ENCODE peak calls at places on chromosomes 3 and 15, in six cellular contexts. One of them, this sample, is unnamed.

GRCh38 chr15:70099966-70100494 is 2.3 kb upstream of the TLE3 start:
- DNase-seq in ureter: no peak
- DNase-seq in stromal cell of bone marrow: no peak
- DNase-seq in fibroblast of mammary gland: no peak
- DNase-seq in COLO829: no peak
- DNase-seq in cardiac muscle cell: peak; percentile 54
- DNase-seq in this sample: peak; percentile 48

GRCh38 chr3:183912895-183913579 is 28.4 kb upstream of the PARL start:
- DNase-seq in ureter: no peak
- DNase-seq in stromal cell of bone marrow: no peak
- DNase-seq in fibroblast of mammary gland: no peak
- DNase-seq in COLO829: no peak
- DNase-seq in cardiac muscle cell: no peak
- DNase-seq in this sample: no peak

GRCh38 chr3:134350266-134350665 is 24.0 kb downstream of the AMOTL2 start:
- DNase-seq in ureter: no peak
- DNase-seq in stromal cell of bone marrow: no peak
- DNase-seq in fibroblast of mammary gland: no peak
- DNase-seq in COLO829: no peak
- DNase-seq in cardiac muscle cell: no peak
- DNase-seq in this sample: no peak

GRCh38 chr3:133467780-133468179 is 67.9 kb downstream of the BFSP2 start:
- DNase-seq in ureter: no peak
- DNase-seq in stromal cell of bone marrow: no peak
- DNase-seq in fibroblast of mammary gland: no peak
- DNase-seq in COLO829: no peak
- DNase-seq in cardiac muscle cell: no peak
- DNase-seq in this sample: no peak

GRCh38 chr3:117278424-117279190 is 569.0 kb downstream of the TUSC7 start:
- DNase-seq in ureter: no peak
- DNase-seq in stromal cell of bone marrow: peak; percentile 7
- DNase-seq in fibroblast of mammary gland: peak; percentile 39
- DNase-seq in COLO829: peak; percentile 87
- DNase-seq in cardiac muscle cell: no peak
- DNase-seq in this sample: peak; percentile 5

GRCh38 chr3:66478923-66479322 is 21.9 kb downstream of the LRIG1 start:
- DNase-seq in ureter: no peak
- DNase-seq in stromal cell of bone marrow: no peak
- DNase-seq in fibroblast of mammary gland: no peak
- DNase-seq in COLO829: no peak
- DNase-seq in cardiac muscle cell: no peak
- DNase-seq in this sample: no peak

GRCh38 chr3:14124615-14125192 is at the start of the genes CHCHD4 and TMEM43:
- DNase-seq in ureter: peak; percentile 99
- DNase-seq in stromal cell of bone marrow: peak; percentile 98
- DNase-seq in fibroblast of mammary gland: peak; percentile 98
- DNase-seq in COLO829: peak; percentile 99
- DNase-seq in cardiac muscle cell: peak; percentile 98
- DNase-seq in this sample: peak; percentile 100

GRCh38 chr3:81216192-81216591 is 545.3 kb downstream of the GBE1 start:
- DNase-seq in ureter: no peak
- DNase-seq in stromal cell of bone marrow: peak; percentile 68
- DNase-seq in fibroblast of mammary gland: peak; percentile 69
- DNase-seq in COLO829: no peak
- DNase-seq in cardiac muscle cell: no peak
- DNase-seq in this sample: no peak

GRCh38 chr3:48684480-48685143 is 1.1 kb downstream of the NCKIPSD start:
- DNase-seq in ureter: no peak
- DNase-seq in stromal cell of bone marrow: no peak
- DNase-seq in fibroblast of mammary gland: peak; percentile 39
- DNase-seq in COLO829: no peak
- DNase-seq in cardiac muscle cell: no peak
- DNase-seq in this sample: peak; percentile 52

GRCh38 chr3:196792771-196793170 is 53.1 kb downstream of the PAK2 start:
- DNase-seq in ureter: no peak
- DNase-seq in stromal cell of bone marrow: no peak
- DNase-seq in fibroblast of mammary gland: peak; percentile 23
- DNase-seq in COLO829: no peak
- DNase-seq in cardiac muscle cell: no peak
- DNase-seq in this sample: no peak

GRCh38 chr3:47295322-47295721 is 12.6 kb downstream of the KLHL18 start:
- DNase-seq in ureter: no peak
- DNase-seq in stromal cell of bone marrow: no peak
- DNase-seq in fibroblast of mammary gland: no peak
- DNase-seq in COLO829: no peak
- DNase-seq in cardiac muscle cell: no peak
- DNase-seq in this sample: no peak